ENCODE peak calls at places on chromosomes 1 and 21, in six cellular contexts. F, Q, X, K, L and J are unnamed samples.
A peak's percentile ranks its signal among the peaks of the same experiment; 100 is the strongest.

GRCh38 chr1:222279591-222279990 is 268.3 kb downstream of the HHIPL2 start:
- DNase-seq in Q (no peak), K (no peak), F (no peak), X (no peak), L (no peak), J (no peak)

GRCh38 chr1:2233997-2234761 is 6.1 kb downstream of the SKI start:
- DNase-seq in F (no peak), X (no peak), K (peak; percentile 87), L (peak; percentile 93), Q (no peak), J (no peak)

GRCh38 chr1:163128282-163128681 is 59.1 kb downstream of the RGS4 start:
- DNase-seq in K (no peak), F (no peak), L (no peak), Q (no peak), X (no peak), J (no peak)

GRCh38 chr1:54153548-54154439 is 994 bp upstream of the CDCP2 start:
- DNase-seq in K (peak; percentile 65), Q (peak; percentile 48), F (no peak), X (no peak), L (peak; percentile 68), J (no peak)

GRCh38 chr1:54278941-54279422 is 79.0 kb downstream of the MRPL37 start:
- DNase-seq in Q (no peak), X (no peak), F (no peak), L (no peak), K (peak; percentile 75), J (no peak)

GRCh38 chr21:37711294-37711844 is 204.9 kb downstream of the KCNJ6 start:
- DNase-seq in Q (no peak), L (no peak), F (no peak), X (no peak), K (no peak), J (no peak)

GRCh38 chr1:169794530-169795416 is at the start of gene METTL18:
- DNase-seq in K (peak; percentile 96), L (peak; percentile 90), F (peak; percentile 93), Q (peak; percentile 92), X (peak; percentile 94), J (peak; percentile 84)

GRCh38 chr1:156848461-156849150 is 10.3 kb downstream of the INSRR start:
- DNase-seq in K (no peak), L (no peak), F (no peak), Q (no peak), X (peak; percentile 83), J (no peak)

GRCh38 chr1:14815175-14815882 is 216.8 kb downstream of the KAZN start:
- DNase-seq in X (no peak), Q (no peak), F (no peak), L (no peak), K (peak; percentile 4), J (no peak)

GRCh38 chr1:29672416-29672815 is 436.1 kb downstream of the PTPRU start:
- DNase-seq in Q (no peak), X (no peak), F (no peak), L (no peak), K (no peak), J (peak; percentile 33)

GRCh38 chr1:236774926-236775325 is 20.2 kb upstream of the MTR start:
- DNase-seq in K (peak; percentile 15), X (no peak), Q (peak; percentile 60), F (no peak), L (peak; percentile 24), J (no peak)

GRCh38 chr1:204366759-204367158 is 7.0 kb upstream of the PLEKHA6 start:
- DNase-seq in L (no peak), X (peak; percentile 54), F (peak; percentile 46), Q (peak; percentile 57), K (no peak), J (no peak)

GRCh38 chr1:154992721-154993571 is 440 bp upstream of the LENEP start:
- DNase-seq in X (peak; percentile 63), F (no peak), Q (no peak), L (no peak), K (peak; percentile 58), J (no peak)

GRCh38 chr1:192620096-192620495 is 15.9 kb upstream of the RGS13 start:
- DNase-seq in Q (no peak), F (no peak), X (no peak), K (no peak), L (no peak), J (no peak)

GRCh38 chr21:31931644-31932469 is 59.0 kb downstream of the HUNK start:
- DNase-seq in Q (no peak), X (no peak), K (no peak), L (peak; percentile 47), F (no peak), J (no peak)

GRCh38 chr21:29656504-29657227 is 283.1 kb downstream of the GRIK1 start:
- DNase-seq in Q (no peak), X (peak; percentile 63), K (peak; percentile 85), F (no peak), L (no peak), J (no peak)

GRCh38 chr1:156838972-156839371 is 19.9 kb downstream of the INSRR start:
- DNase-seq in L (no peak), F (peak; percentile 72), Q (peak; percentile 86), K (no peak), X (peak; percentile 76), J (no peak)

GRCh38 chr1:168949672-168950071 is 156.8 kb upstream of the ATP1B1 start:
- DNase-seq in Q (no peak), L (no peak), F (no peak), X (no peak), K (no peak), J (no peak)

GRCh38 chr1:53145942-53146708 is 3.7 kb upstream of the SLC1A7 start:
- DNase-seq in Q (no peak), X (peak; percentile 50), F (peak; percentile 93), K (peak; percentile 100), L (peak; percentile 85), J (no peak)

GRCh38 chr1:42927920-42928505 is 30.7 kb downstream of the SLC2A1 start:
- DNase-seq in K (no peak), X (no peak), F (no peak), Q (no peak), L (no peak), J (no peak)

GRCh38 chr1:42929434-42930177 is 29.1 kb downstream of the SLC2A1 start:
- DNase-seq in F (no peak), K (no peak), Q (no peak), L (no peak), X (peak; percentile 15), J (no peak)

GRCh38 chr1:42927274-42927841 is 31.3 kb downstream of the SLC2A1 start:
- DNase-seq in Q (no peak), K (no peak), X (no peak), F (no peak), L (no peak), J (no peak)

GRCh38 chr1:42930178-42931107 is 28.2 kb downstream of the SLC2A1 start:
- DNase-seq in L (no peak), F (no peak), Q (no peak), X (peak; percentile 7), K (no peak), J (no peak)

GRCh38 chr1:42928859-42929258 is 29.8 kb downstream of the SLC2A1 start:
- DNase-seq in Q (no peak), L (no peak), K (no peak), F (no peak), X (peak; percentile 10), J (no peak)
- TF ChIP-seq BHLHE40 in Q (no peak), L (no peak), K (no peak), F (no peak), X (no peak), J (no peak)

GRCh38 chr1:174995916-174996315 is 3.8 kb upstream of the CACYBP start:
- DNase-seq in F (no peak), Q (no peak), L (no peak), K (peak; percentile 61), X (no peak), J (no peak)
- TF ChIP-seq BHLHE40 in F (no peak), Q (no peak), L (no peak), K (peak; percentile 29), X (no peak), J (no peak)

GRCh38 chr1:38009088-38009840 is 3.3 kb upstream of the UTP11 start:
- DNase-seq in L (no peak), Q (no peak), K (peak; percentile 78), X (peak; percentile 62), F (no peak), J (no peak)
- TF ChIP-seq BHLHE40 in L (no peak), Q (no peak), K (no peak), X (no peak), F (no peak), J (no peak)

DNA sequence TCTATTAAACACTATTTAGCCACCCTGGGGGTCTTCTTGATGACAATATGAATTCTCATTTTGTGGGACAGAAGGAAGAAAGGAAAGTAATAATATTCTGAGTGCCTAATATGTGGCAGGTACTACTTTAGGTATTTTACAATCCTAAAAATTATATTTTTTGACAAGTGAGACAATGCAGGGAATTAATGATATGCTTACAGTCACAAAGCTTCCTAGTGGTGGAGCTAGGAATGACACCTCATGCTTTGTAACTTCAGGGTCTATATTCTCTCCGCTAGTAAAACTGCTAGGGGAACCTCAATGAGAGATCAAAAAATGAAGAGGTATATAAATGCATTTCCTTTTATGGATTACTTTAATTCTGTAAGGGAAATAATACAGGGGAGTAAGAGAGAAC is 44.3 kb downstream of the TPR start:
- DNase-seq in F (no peak), X (peak; percentile 23), L (peak; percentile 6), Q (peak; percentile 14), K (no peak), J (no peak)
- TF ChIP-seq BHLHE40 in F (no peak), X (no peak), L (no peak), Q (no peak), K (no peak), J (no peak)

DNA sequence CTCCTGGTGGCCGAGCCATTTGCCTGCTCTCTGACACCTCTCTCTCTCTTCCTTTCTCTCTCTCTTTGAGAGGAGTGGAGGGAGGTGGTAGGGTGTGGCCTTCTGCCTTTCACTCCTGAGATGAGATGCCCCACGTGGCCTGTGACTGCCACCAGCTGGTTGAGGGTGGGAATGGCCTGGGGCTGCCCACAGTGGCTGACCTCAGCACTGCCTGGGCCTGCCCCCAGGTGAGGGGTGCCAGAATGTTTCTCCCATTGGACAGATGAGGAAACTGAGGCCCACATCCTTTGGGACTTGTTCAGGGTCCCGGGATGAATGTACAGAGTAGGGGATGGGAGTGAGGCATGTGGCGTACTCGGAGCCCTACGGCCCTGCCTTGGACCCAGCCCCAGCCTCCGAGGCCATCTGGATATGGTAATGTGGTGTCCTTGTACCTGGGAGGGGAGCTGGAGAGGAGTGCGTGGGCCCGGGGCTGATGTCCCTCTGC is 12.7 kb upstream of the C1orf167 start:
- DNase-seq in X (peak; percentile 92), L (peak; percentile 44), F (peak; percentile 79), Q (peak; percentile 45), K (no peak), J (no peak)
- TF ChIP-seq BHLHE40 in X (peak; percentile 60), L (no peak), F (no peak), Q (no peak), K (no peak), J (no peak)